ENCODE peak calls at places on chromosomes 11 and 22, in seven cellular contexts. One of them, this sample, is unnamed.

GRCh38 chr11:31799036-31799793 is 11.9 kb downstream of the PAX6 start:
- DNase-seq in midbrain: no peak
- DNase-seq in mesenchymal stem cell: no peak
- DNase-seq in stimulated activated CD4-positive, alpha-beta T cell treated with anti-CD3 and anti-CD28 coated beads, Interleukin-4, amount 100 ng/mL, for 1 hour: no peak
- DNase-seq in H54: no peak
- DNase-seq in effector CD4-positive, alpha-beta T cell: no peak
- DNase-seq in CD8-positive, alpha-beta memory T cell: no peak
- DNase-seq in this sample: no peak

GRCh38 chr11:83035070-83035854 is 36.4 kb downstream of the RAB30 start:
- DNase-seq in mesenchymal stem cell: peak
- DNase-seq in effector CD4-positive, alpha-beta T cell: no peak
- DNase-seq in CD8-positive, alpha-beta memory T cell: no peak
- DNase-seq in H54: no peak
- DNase-seq in midbrain: no peak
- DNase-seq in stimulated activated CD4-positive, alpha-beta T cell treated with anti-CD3 and anti-CD28 coated beads, Interleukin-4, amount 100 ng/mL, for 1 hour: no peak
- DNase-seq in this sample: no peak

GRCh38 chr22:23147632-23148387 is 2.5 kb downstream of the RAB36 start:
- DNase-seq in H54: no peak
- DNase-seq in mesenchymal stem cell: peak
- DNase-seq in stimulated activated CD4-positive, alpha-beta T cell treated with anti-CD3 and anti-CD28 coated beads, Interleukin-4, amount 100 ng/mL, for 1 hour: no peak
- DNase-seq in CD8-positive, alpha-beta memory T cell: no peak
- DNase-seq in effector CD4-positive, alpha-beta T cell: no peak
- DNase-seq in midbrain: no peak
- DNase-seq in this sample: no peak

GRCh38 chr11:95863486-95864140 is 60.3 kb downstream of the MTMR2 start:
- DNase-seq in midbrain: no peak
- DNase-seq in H54: no peak
- DNase-seq in effector CD4-positive, alpha-beta T cell: no peak
- DNase-seq in stimulated activated CD4-positive, alpha-beta T cell treated with anti-CD3 and anti-CD28 coated beads, Interleukin-4, amount 100 ng/mL, for 1 hour: no peak
- DNase-seq in CD8-positive, alpha-beta memory T cell: no peak
- DNase-seq in mesenchymal stem cell: peak
- DNase-seq in this sample: no peak

GRCh38 chr11:94203070-94203469 is 74.4 kb downstream of the PANX1 start:
- DNase-seq in stimulated activated CD4-positive, alpha-beta T cell treated with anti-CD3 and anti-CD28 coated beads, Interleukin-4, amount 100 ng/mL, for 1 hour: no peak
- DNase-seq in midbrain: no peak
- DNase-seq in CD8-positive, alpha-beta memory T cell: no peak
- DNase-seq in H54: no peak
- DNase-seq in effector CD4-positive, alpha-beta T cell: no peak
- DNase-seq in mesenchymal stem cell: no peak
- DNase-seq in this sample: no peak

GRCh38 chr22:42711281-42711731 is 9.4 kb downstream of the A4GALT start:
- DNase-seq in midbrain: no peak
- DNase-seq in effector CD4-positive, alpha-beta T cell: no peak
- DNase-seq in stimulated activated CD4-positive, alpha-beta T cell treated with anti-CD3 and anti-CD28 coated beads, Interleukin-4, amount 100 ng/mL, for 1 hour: no peak
- DNase-seq in mesenchymal stem cell: no peak
- DNase-seq in H54: no peak
- DNase-seq in CD8-positive, alpha-beta memory T cell: no peak
- DNase-seq in this sample: no peak

GRCh38 chr11:100841711-100842407 is 154.8 kb downstream of the ARHGAP42 start:
- DNase-seq in H54: no peak
- DNase-seq in midbrain: no peak
- DNase-seq in CD8-positive, alpha-beta memory T cell: no peak
- DNase-seq in stimulated activated CD4-positive, alpha-beta T cell treated with anti-CD3 and anti-CD28 coated beads, Interleukin-4, amount 100 ng/mL, for 1 hour: no peak
- DNase-seq in mesenchymal stem cell: no peak
- DNase-seq in effector CD4-positive, alpha-beta T cell: no peak
- DNase-seq in this sample: no peak

GRCh38 chr11:86551286-86551685 is 121.1 kb downstream of the ME3 start:
- DNase-seq in effector CD4-positive, alpha-beta T cell: no peak
- DNase-seq in mesenchymal stem cell: peak
- DNase-seq in stimulated activated CD4-positive, alpha-beta T cell treated with anti-CD3 and anti-CD28 coated beads, Interleukin-4, amount 100 ng/mL, for 1 hour: no peak
- DNase-seq in CD8-positive, alpha-beta memory T cell: no peak
- DNase-seq in midbrain: no peak
- DNase-seq in H54: peak
- DNase-seq in this sample: no peak

GRCh38 chr11:121479839-121480238 is 27.1 kb upstream of the SORL1-AS1 start:
- DNase-seq in stimulated activated CD4-positive, alpha-beta T cell treated with anti-CD3 and anti-CD28 coated beads, Interleukin-4, amount 100 ng/mL, for 1 hour: no peak
- DNase-seq in effector CD4-positive, alpha-beta T cell: no peak
- DNase-seq in H54: no peak
- DNase-seq in mesenchymal stem cell: no peak
- DNase-seq in midbrain: no peak
- DNase-seq in CD8-positive, alpha-beta memory T cell: no peak
- DNase-seq in this sample: no peak

GRCh38 chr22:41939981-41940852 is 6.7 kb downstream of the CENPM start:
- DNase-seq in stimulated activated CD4-positive, alpha-beta T cell treated with anti-CD3 and anti-CD28 coated beads, Interleukin-4, amount 100 ng/mL, for 1 hour: peak
- DNase-seq in H54: no peak
- DNase-seq in CD8-positive, alpha-beta memory T cell: peak
- DNase-seq in mesenchymal stem cell: peak
- DNase-seq in effector CD4-positive, alpha-beta T cell: peak
- DNase-seq in midbrain: peak
- DNase-seq in this sample: peak

GRCh38 chr22:41517172-41518047 is 26.9 kb downstream of the POLR3H start:
- DNase-seq in stimulated activated CD4-positive, alpha-beta T cell treated with anti-CD3 and anti-CD28 coated beads, Interleukin-4, amount 100 ng/mL, for 1 hour: peak
- DNase-seq in CD8-positive, alpha-beta memory T cell: no peak
- DNase-seq in H54: peak
- DNase-seq in midbrain: peak
- DNase-seq in effector CD4-positive, alpha-beta T cell: no peak
- DNase-seq in mesenchymal stem cell: peak
- DNase-seq in this sample: peak

GRCh38 chr22:47067911-47068654 is 305.6 kb downstream of the TBC1D22A start:
- DNase-seq in H54: no peak
- DNase-seq in mesenchymal stem cell: no peak
- DNase-seq in CD8-positive, alpha-beta memory T cell: no peak
- DNase-seq in effector CD4-positive, alpha-beta T cell: no peak
- DNase-seq in midbrain: no peak
- DNase-seq in stimulated activated CD4-positive, alpha-beta T cell treated with anti-CD3 and anti-CD28 coated beads, Interleukin-4, amount 100 ng/mL, for 1 hour: no peak
- DNase-seq in this sample: no peak

GRCh38 chr11:119742263-119742861 is 13.4 kb upstream of the NECTIN1 start:
- DNase-seq in CD8-positive, alpha-beta memory T cell: no peak
- DNase-seq in H54: no peak
- DNase-seq in stimulated activated CD4-positive, alpha-beta T cell treated with anti-CD3 and anti-CD28 coated beads, Interleukin-4, amount 100 ng/mL, for 1 hour: peak
- DNase-seq in mesenchymal stem cell: peak
- DNase-seq in midbrain: no peak
- DNase-seq in effector CD4-positive, alpha-beta T cell: no peak
- DNase-seq in this sample: no peak

GRCh38 chr11:13261600-13262061 is 16.0 kb upstream of the BMAL1 start:
- DNase-seq in midbrain: no peak
- DNase-seq in stimulated activated CD4-positive, alpha-beta T cell treated with anti-CD3 and anti-CD28 coated beads, Interleukin-4, amount 100 ng/mL, for 1 hour: no peak
- DNase-seq in CD8-positive, alpha-beta memory T cell: no peak
- DNase-seq in effector CD4-positive, alpha-beta T cell: no peak
- DNase-seq in mesenchymal stem cell: peak
- DNase-seq in H54: peak
- DNase-seq in this sample: no peak

GRCh38 chr11:27718853-27719574 is 18.8 kb upstream of the BDNF start:
- DNase-seq in midbrain: no peak
- DNase-seq in effector CD4-positive, alpha-beta T cell: no peak
- DNase-seq in H54: peak
- DNase-seq in mesenchymal stem cell: peak
- DNase-seq in CD8-positive, alpha-beta memory T cell: no peak
- DNase-seq in stimulated activated CD4-positive, alpha-beta T cell treated with anti-CD3 and anti-CD28 coated beads, Interleukin-4, amount 100 ng/mL, for 1 hour: no peak
- DNase-seq in this sample: no peak

GRCh38 chr11:64245401-64245796 is 1.3 kb downstream of the PPP1R14B start:
- DNase-seq in mesenchymal stem cell: no peak
- DNase-seq in effector CD4-positive, alpha-beta T cell: peak
- DNase-seq in midbrain: no peak
- DNase-seq in CD8-positive, alpha-beta memory T cell: peak
- DNase-seq in H54: no peak
- DNase-seq in stimulated activated CD4-positive, alpha-beta T cell treated with anti-CD3 and anti-CD28 coated beads, Interleukin-4, amount 100 ng/mL, for 1 hour: no peak
- DNase-seq in this sample: no peak

GRCh38 chr11:44095506-44096359 is at the start of gene EXT2:
- DNase-seq in mesenchymal stem cell: peak
- DNase-seq in CD8-positive, alpha-beta memory T cell: peak
- DNase-seq in stimulated activated CD4-positive, alpha-beta T cell treated with anti-CD3 and anti-CD28 coated beads, Interleukin-4, amount 100 ng/mL, for 1 hour: peak
- DNase-seq in midbrain: peak
- DNase-seq in H54: peak
- DNase-seq in effector CD4-positive, alpha-beta T cell: peak
- DNase-seq in this sample: peak

GRCh38 chr11:116262370-116262769 is 510.4 kb downstream of the BUD13 start:
- DNase-seq in CD8-positive, alpha-beta memory T cell: no peak
- DNase-seq in mesenchymal stem cell: no peak
- DNase-seq in midbrain: no peak
- DNase-seq in stimulated activated CD4-positive, alpha-beta T cell treated with anti-CD3 and anti-CD28 coated beads, Interleukin-4, amount 100 ng/mL, for 1 hour: no peak
- DNase-seq in effector CD4-positive, alpha-beta T cell: no peak
- DNase-seq in H54: no peak
- DNase-seq in this sample: no peak

GRCh38 chr22:27125539-27125938 is 468.2 kb downstream of the MIAT start:
- DNase-seq in H54: no peak
- DNase-seq in CD8-positive, alpha-beta memory T cell: no peak
- DNase-seq in midbrain: no peak
- DNase-seq in stimulated activated CD4-positive, alpha-beta T cell treated with anti-CD3 and anti-CD28 coated beads, Interleukin-4, amount 100 ng/mL, for 1 hour: no peak
- DNase-seq in mesenchymal stem cell: no peak
- DNase-seq in effector CD4-positive, alpha-beta T cell: no peak
- DNase-seq in this sample: no peak

GRCh38 chr11:67366546-67366945 is 6.9 kb downstream of the CLCF1 start:
- DNase-seq in H54: no peak
- DNase-seq in CD8-positive, alpha-beta memory T cell: no peak
- DNase-seq in effector CD4-positive, alpha-beta T cell: no peak
- DNase-seq in mesenchymal stem cell: no peak
- DNase-seq in midbrain: no peak
- DNase-seq in stimulated activated CD4-positive, alpha-beta T cell treated with anti-CD3 and anti-CD28 coated beads, Interleukin-4, amount 100 ng/mL, for 1 hour: no peak
- DNase-seq in this sample: no peak

GRCh38 chr22:33438273-33438672 is 380.1 kb upstream of the SYN3 start:
- DNase-seq in H54: peak
- DNase-seq in stimulated activated CD4-positive, alpha-beta T cell treated with anti-CD3 and anti-CD28 coated beads, Interleukin-4, amount 100 ng/mL, for 1 hour: no peak
- DNase-seq in effector CD4-positive, alpha-beta T cell: no peak
- DNase-seq in midbrain: no peak
- DNase-seq in mesenchymal stem cell: peak
- DNase-seq in CD8-positive, alpha-beta memory T cell: no peak
- DNase-seq in this sample: peak

GRCh38 chr11:103279821-103280220 is 170.6 kb downstream of the DYNC2H1 start:
- DNase-seq in CD8-positive, alpha-beta memory T cell: no peak
- DNase-seq in H54: no peak
- DNase-seq in mesenchymal stem cell: no peak
- DNase-seq in stimulated activated CD4-positive, alpha-beta T cell treated with anti-CD3 and anti-CD28 coated beads, Interleukin-4, amount 100 ng/mL, for 1 hour: no peak
- DNase-seq in effector CD4-positive, alpha-beta T cell: no peak
- DNase-seq in midbrain: no peak
- DNase-seq in this sample: no peak

GRCh38 chr11:131693756-131694155 is 323.3 kb downstream of the NTM start:
- DNase-seq in effector CD4-positive, alpha-beta T cell: no peak
- DNase-seq in midbrain: no peak
- DNase-seq in mesenchymal stem cell: no peak
- DNase-seq in H54: no peak
- DNase-seq in CD8-positive, alpha-beta memory T cell: no peak
- DNase-seq in stimulated activated CD4-positive, alpha-beta T cell treated with anti-CD3 and anti-CD28 coated beads, Interleukin-4, amount 100 ng/mL, for 1 hour: no peak
- DNase-seq in this sample: no peak

GRCh38 chr22:28034760-28035401 is 115.8 kb upstream of the PITPNB start:
- DNase-seq in mesenchymal stem cell: peak
- DNase-seq in stimulated activated CD4-positive, alpha-beta T cell treated with anti-CD3 and anti-CD28 coated beads, Interleukin-4, amount 100 ng/mL, for 1 hour: peak
- DNase-seq in H54: no peak
- DNase-seq in CD8-positive, alpha-beta memory T cell: no peak
- DNase-seq in midbrain: peak
- DNase-seq in effector CD4-positive, alpha-beta T cell: no peak
- DNase-seq in this sample: peak

GRCh38 chr22:46673677-46674236 is 53.6 kb downstream of the GRAMD4 start:
- DNase-seq in effector CD4-positive, alpha-beta T cell: no peak
- DNase-seq in H54: no peak
- DNase-seq in midbrain: no peak
- DNase-seq in stimulated activated CD4-positive, alpha-beta T cell treated with anti-CD3 and anti-CD28 coated beads, Interleukin-4, amount 100 ng/mL, for 1 hour: peak
- DNase-seq in CD8-positive, alpha-beta memory T cell: no peak
- DNase-seq in mesenchymal stem cell: no peak
- DNase-seq in this sample: no peak

GRCh38 chr22:29258407-29259252 is 9.2 kb downstream of the RHBDD3 start:
- DNase-seq in midbrain: no peak
- DNase-seq in H54: no peak
- DNase-seq in mesenchymal stem cell: no peak
- DNase-seq in stimulated activated CD4-positive, alpha-beta T cell treated with anti-CD3 and anti-CD28 coated beads, Interleukin-4, amount 100 ng/mL, for 1 hour: no peak
- DNase-seq in effector CD4-positive, alpha-beta T cell: no peak
- DNase-seq in CD8-positive, alpha-beta memory T cell: no peak
- DNase-seq in this sample: no peak

GRCh38 chr11:92929168-92930053 is 40.0 kb upstream of the MTNR1B start:
- DNase-seq in CD8-positive, alpha-beta memory T cell: no peak
- DNase-seq in stimulated activated CD4-positive, alpha-beta T cell treated with anti-CD3 and anti-CD28 coated beads, Interleukin-4, amount 100 ng/mL, for 1 hour: no peak
- DNase-seq in midbrain: no peak
- DNase-seq in mesenchymal stem cell: no peak
- DNase-seq in effector CD4-positive, alpha-beta T cell: no peak
- DNase-seq in H54: no peak
- DNase-seq in this sample: no peak

GRCh38 chr11:131408011-131408640 is 37.7 kb downstream of the NTM start:
- DNase-seq in stimulated activated CD4-positive, alpha-beta T cell treated with anti-CD3 and anti-CD28 coated beads, Interleukin-4, amount 100 ng/mL, for 1 hour: no peak
- DNase-seq in midbrain: peak
- DNase-seq in effector CD4-positive, alpha-beta T cell: no peak
- DNase-seq in CD8-positive, alpha-beta memory T cell: no peak
- DNase-seq in H54: peak
- DNase-seq in mesenchymal stem cell: peak
- DNase-seq in this sample: peak